ENCODE peak calls at places on chromosomes 4 and X, in six cellular contexts. One of them, this sample, is unnamed.
A peak's percentile ranks its signal among the peaks of the same experiment; 100 is the strongest.

GRCh38 chrX:23854945-23855344 is 52.8 kb downstream of the APOO start:
- DNase-seq in tibial nerve: no peak
- DNase-seq in SK-N-SH: no peak
- DNase-seq in ovary: no peak
- DNase-seq in HepG2: no peak
- DNase-seq in transverse colon: no peak
- DNase-seq in this sample: no peak

GRCh38 chrX:26848511-26848910 is 614.6 kb downstream of the PPP4R3C start:
- DNase-seq in tibial nerve: no peak
- DNase-seq in SK-N-SH: no peak
- DNase-seq in ovary: no peak
- DNase-seq in HepG2: no peak
- DNase-seq in transverse colon: no peak
- DNase-seq in this sample: no peak

GRCh38 chr4:134200811-134201215 is 776 bp downstream of the PABPC4L start:
- DNase-seq in tibial nerve: no peak
- DNase-seq in SK-N-SH: no peak
- DNase-seq in ovary: no peak
- DNase-seq in HepG2: no peak
- DNase-seq in transverse colon: no peak
- DNase-seq in this sample: no peak

GRCh38 chr4:102416765-102417164 is 71.5 kb upstream of the SLC39A8 start:
- DNase-seq in tibial nerve: no peak
- DNase-seq in SK-N-SH: no peak
- DNase-seq in ovary: no peak
- DNase-seq in HepG2: no peak
- DNase-seq in transverse colon: no peak
- DNase-seq in this sample: no peak

GRCh38 chr4:21522296-21522695 is 426.3 kb downstream of the KCNIP4 start:
- DNase-seq in tibial nerve: no peak
- DNase-seq in SK-N-SH: no peak
- DNase-seq in ovary: no peak
- DNase-seq in HepG2: no peak
- DNase-seq in transverse colon: no peak
- DNase-seq in this sample: no peak

GRCh38 chr4:13704020-13704419 is 76.5 kb upstream of the BOD1L1 start:
- DNase-seq in tibial nerve: no peak
- DNase-seq in SK-N-SH: no peak
- DNase-seq in ovary: no peak
- DNase-seq in HepG2: no peak
- DNase-seq in transverse colon: peak; percentile 16
- DNase-seq in this sample: no peak

GRCh38 chrX:123736333-123736921 is 3.6 kb upstream of the THOC2 start:
- DNase-seq in tibial nerve: no peak
- DNase-seq in SK-N-SH: peak; percentile 64
- DNase-seq in ovary: no peak
- DNase-seq in HepG2: no peak
- DNase-seq in transverse colon: no peak
- DNase-seq in this sample: no peak

GRCh38 chr4:110631582-110632505 is 9.0 kb upstream of the PITX2 start:
- DNase-seq in tibial nerve: peak; percentile 45
- DNase-seq in SK-N-SH: peak; percentile 89
- DNase-seq in ovary: no peak
- DNase-seq in HepG2: peak; percentile 54
- DNase-seq in transverse colon: peak; percentile 70
- DNase-seq in this sample: peak; percentile 74

GRCh38 chr4:81827568-81828202 is 356.0 kb upstream of the RASGEF1B start:
- DNase-seq in tibial nerve: no peak
- DNase-seq in SK-N-SH: no peak
- DNase-seq in ovary: no peak
- DNase-seq in HepG2: no peak
- DNase-seq in transverse colon: no peak
- DNase-seq in this sample: no peak

GRCh38 chr4:25792200-25792791 is 70.5 kb downstream of the SEL1L3 start:
- DNase-seq in tibial nerve: no peak
- DNase-seq in SK-N-SH: peak; percentile 50
- DNase-seq in ovary: no peak
- DNase-seq in HepG2: peak; percentile 51
- DNase-seq in transverse colon: peak; percentile 61
- DNase-seq in this sample: peak; percentile 79

GRCh38 chr4:7759221-7759620 is 180.4 kb downstream of the AFAP1 start:
- DNase-seq in tibial nerve: no peak
- DNase-seq in SK-N-SH: no peak
- DNase-seq in ovary: no peak
- DNase-seq in HepG2: no peak
- DNase-seq in transverse colon: no peak
- DNase-seq in this sample: no peak

GRCh38 chrX:3144651-3145050 is 103.4 kb downstream of the ARSF start:
- DNase-seq in tibial nerve: no peak
- DNase-seq in SK-N-SH: no peak
- DNase-seq in ovary: no peak
- DNase-seq in HepG2: no peak
- DNase-seq in transverse colon: no peak
- DNase-seq in this sample: no peak

GRCh38 chr4:52641853-52642563 is 17.1 kb downstream of the USP46 start:
- DNase-seq in tibial nerve: no peak
- DNase-seq in SK-N-SH: no peak
- DNase-seq in ovary: no peak
- DNase-seq in HepG2: no peak
- DNase-seq in transverse colon: no peak
- DNase-seq in this sample: no peak

GRCh38 chr4:40311811-40312346 is 23.3 kb upstream of the CHRNA9 start:
- DNase-seq in tibial nerve: no peak
- DNase-seq in SK-N-SH: no peak
- DNase-seq in ovary: no peak
- DNase-seq in HepG2: no peak
- DNase-seq in transverse colon: no peak
- DNase-seq in this sample: peak; percentile 48

GRCh38 chr4:15162465-15163283 is 160.4 kb downstream of the CPEB2 start:
- DNase-seq in tibial nerve: no peak
- DNase-seq in SK-N-SH: peak; percentile 49
- DNase-seq in ovary: no peak
- DNase-seq in HepG2: peak; percentile 15
- DNase-seq in transverse colon: no peak
- DNase-seq in this sample: no peak

GRCh38 chr4:137267024-137267423 is 265.3 kb downstream of the PCDH18 start:
- DNase-seq in tibial nerve: no peak
- DNase-seq in SK-N-SH: no peak
- DNase-seq in ovary: no peak
- DNase-seq in HepG2: no peak
- DNase-seq in transverse colon: no peak
- DNase-seq in this sample: no peak

GRCh38 chr4:173998471-173999144 is 284.9 kb downstream of the FBXO8 start:
- DNase-seq in tibial nerve: no peak
- DNase-seq in SK-N-SH: no peak
- DNase-seq in ovary: no peak
- DNase-seq in HepG2: no peak
- DNase-seq in transverse colon: no peak
- DNase-seq in this sample: no peak

GRCh38 chrX:8820910-8821527 is 19.8 kb upstream of the FAM9A start:
- DNase-seq in tibial nerve: no peak
- DNase-seq in SK-N-SH: no peak
- DNase-seq in ovary: no peak
- DNase-seq in HepG2: no peak
- DNase-seq in transverse colon: no peak
- DNase-seq in this sample: no peak

GRCh38 chr4:40405194-40405593 is 70.1 kb downstream of the CHRNA9 start:
- DNase-seq in tibial nerve: no peak
- DNase-seq in SK-N-SH: no peak
- DNase-seq in ovary: no peak
- DNase-seq in HepG2: no peak
- DNase-seq in transverse colon: no peak
- DNase-seq in this sample: no peak

GRCh38 chrX:139828037-139828436 is 104.8 kb downstream of the ATP11C start:
- DNase-seq in tibial nerve: no peak
- DNase-seq in SK-N-SH: no peak
- DNase-seq in ovary: no peak
- DNase-seq in HepG2: peak; percentile 1
- DNase-seq in transverse colon: no peak
- DNase-seq in this sample: no peak

GRCh38 chrX:350148-350533 is 31.5 kb upstream of the GTPBP6 start:
- DNase-seq in tibial nerve: no peak
- DNase-seq in SK-N-SH: no peak
- DNase-seq in ovary: no peak
- DNase-seq in HepG2: no peak
- DNase-seq in transverse colon: no peak
- DNase-seq in this sample: no peak

GRCh38 chr4:173051697-173052096 is 116.9 kb upstream of the GALNT7 start:
- DNase-seq in tibial nerve: no peak
- DNase-seq in SK-N-SH: no peak
- DNase-seq in ovary: no peak
- DNase-seq in HepG2: no peak
- DNase-seq in transverse colon: no peak
- DNase-seq in this sample: no peak

GRCh38 chr4:79917246-79917645 is 155.8 kb downstream of the ANTXR2 start:
- DNase-seq in tibial nerve: no peak
- DNase-seq in SK-N-SH: no peak
- DNase-seq in ovary: peak; percentile 22
- DNase-seq in HepG2: peak; percentile 43
- DNase-seq in transverse colon: peak; percentile 22
- DNase-seq in this sample: peak; percentile 31

GRCh38 chr4:23373269-23373668 is 516.6 kb downstream of the PPARGC1A start:
- DNase-seq in tibial nerve: no peak
- DNase-seq in SK-N-SH: no peak
- DNase-seq in ovary: no peak
- DNase-seq in HepG2: no peak
- DNase-seq in transverse colon: peak; percentile 60
- DNase-seq in this sample: peak; percentile 79

GRCh38 chr4:48858130-48858529 is 27.2 kb downstream of the OCIAD1 start:
- DNase-seq in tibial nerve: no peak
- DNase-seq in SK-N-SH: no peak
- DNase-seq in ovary: no peak
- DNase-seq in HepG2: no peak
- DNase-seq in transverse colon: no peak
- DNase-seq in this sample: no peak

GRCh38 chr4:27305246-27305645 is 444.6 kb downstream of the STIM2 start:
- DNase-seq in tibial nerve: no peak
- DNase-seq in SK-N-SH: no peak
- DNase-seq in ovary: no peak
- DNase-seq in HepG2: no peak
- DNase-seq in transverse colon: no peak
- DNase-seq in this sample: no peak

GRCh38 chr4:95204873-95205272 is 343.9 kb downstream of the UNC5C start:
- DNase-seq in tibial nerve: no peak
- DNase-seq in SK-N-SH: no peak
- DNase-seq in ovary: no peak
- DNase-seq in HepG2: peak; percentile 9
- DNase-seq in transverse colon: no peak
- DNase-seq in this sample: no peak

GRCh38 chr4:77697860-77698599 is 92.4 kb downstream of the CXCL13 start:
- DNase-seq in tibial nerve: no peak
- DNase-seq in SK-N-SH: no peak
- DNase-seq in ovary: no peak
- DNase-seq in HepG2: peak; percentile 34
- DNase-seq in transverse colon: peak; percentile 53
- DNase-seq in this sample: peak; percentile 56
- TF ChIP-seq CTCF in tibial nerve: peak; percentile 23
- TF ChIP-seq CTCF in SK-N-SH: peak; percentile 69
- TF ChIP-seq CTCF in ovary: no peak
- TF ChIP-seq CTCF in HepG2: peak; percentile 61
- TF ChIP-seq CTCF in transverse colon: peak; percentile 15
- TF ChIP-seq CTCF in this sample: no peak

DNA sequence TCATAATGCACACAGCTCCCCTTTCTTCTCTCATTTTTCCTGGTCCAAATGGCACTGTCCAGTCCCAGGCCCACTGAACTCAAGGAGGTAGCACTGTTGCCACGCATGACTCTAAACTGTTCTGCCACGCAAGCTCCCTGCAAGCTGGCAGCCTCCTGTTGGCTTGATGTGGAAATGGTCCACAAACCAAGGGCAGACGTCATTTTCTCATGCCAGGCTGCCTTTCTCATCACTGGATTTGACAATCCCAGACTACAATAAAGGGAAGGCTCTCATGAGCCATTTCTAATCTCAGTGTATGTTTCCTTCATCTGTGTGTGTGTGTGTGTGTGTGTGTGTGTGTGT is 22.4 kb downstream of the OTOP1 start:
- DNase-seq in tibial nerve: no peak
- DNase-seq in SK-N-SH: no peak
- DNase-seq in ovary: no peak
- DNase-seq in HepG2: no peak
- DNase-seq in transverse colon: no peak
- DNase-seq in this sample: no peak
- H3K36me3 ChIP-seq in tibial nerve: no peaks in the 10 kb centered on the region
- H3K36me3 ChIP-seq in SK-N-SH: no peaks in the 10 kb centered on the region
- H3K36me3 ChIP-seq in ovary: no peaks in the 10 kb centered on the region
- H3K36me3 ChIP-seq in HepG2: no peaks in the 10 kb centered on the region
- H3K36me3 ChIP-seq in transverse colon: no peaks in the 10 kb centered on the region
- H3K36me3 ChIP-seq in this sample: no peaks in the 10 kb centered on the region

DNA sequence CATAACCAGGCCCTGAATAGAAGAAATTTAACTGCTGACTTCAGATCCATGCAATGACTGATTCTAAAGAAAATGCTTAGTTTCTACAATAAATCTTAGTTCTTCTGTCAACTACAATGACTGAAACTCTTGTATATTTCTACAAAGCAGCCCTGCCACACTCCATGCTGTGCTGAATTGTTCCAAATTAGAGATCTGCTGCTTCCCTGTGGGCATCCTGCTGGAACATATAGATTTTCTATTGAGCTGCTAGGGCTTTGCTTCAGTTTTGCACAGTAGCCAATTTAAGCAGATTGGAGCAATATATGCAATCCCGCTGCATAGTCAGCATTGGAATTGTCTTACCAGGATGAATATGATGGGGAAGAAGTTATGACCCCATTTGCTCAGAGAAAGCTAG is 312.8 kb upstream of the SMIM31 start:
- DNase-seq in tibial nerve: no peak
- DNase-seq in SK-N-SH: no peak
- DNase-seq in ovary: no peak
- DNase-seq in HepG2: no peak
- DNase-seq in transverse colon: no peak
- DNase-seq in this sample: no peak
- TF ChIP-seq EP300 in tibial nerve: no peak
- TF ChIP-seq EP300 in SK-N-SH: no peak
- TF ChIP-seq EP300 in ovary: no peak
- TF ChIP-seq EP300 in HepG2: no peak
- TF ChIP-seq EP300 in transverse colon: no peak
- TF ChIP-seq EP300 in this sample: no peak

DNA sequence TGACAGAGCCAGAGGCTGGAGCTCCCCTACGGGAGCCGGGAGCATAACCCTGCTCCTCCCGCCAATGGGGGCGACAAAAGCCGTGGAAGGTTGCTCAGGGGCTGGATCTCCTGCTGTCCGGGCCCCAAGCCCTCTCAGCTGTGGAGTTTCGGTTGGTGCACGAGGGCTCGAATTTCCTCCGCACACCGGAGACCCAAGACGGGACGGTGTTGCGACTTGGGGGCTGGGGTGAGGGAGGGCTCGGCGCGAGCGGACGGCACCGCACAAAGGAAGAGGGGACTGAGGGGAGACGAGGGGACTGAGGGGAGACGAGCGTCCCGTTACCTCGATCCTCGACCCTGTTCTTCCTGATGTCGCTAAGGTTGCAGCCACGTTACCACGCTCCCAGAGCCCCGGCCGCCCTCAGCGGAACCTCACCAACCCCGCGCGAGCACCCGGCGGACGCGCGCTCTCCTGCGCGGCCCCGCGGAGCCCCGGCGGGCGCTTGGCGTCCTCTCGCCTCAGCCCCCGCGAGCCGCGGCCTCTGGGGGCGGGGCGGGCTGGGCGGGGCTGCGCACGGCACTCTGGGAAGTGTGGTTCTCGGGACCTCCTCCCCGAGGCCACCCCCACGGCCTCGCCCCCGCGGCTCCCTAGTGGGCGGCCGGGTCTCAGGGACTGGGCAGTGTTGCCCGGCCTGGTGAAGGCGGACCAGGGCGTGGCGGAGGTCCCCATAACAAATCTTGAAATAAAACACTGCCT is at the start of gene KLHL8:
- DNase-seq in tibial nerve: peak; percentile 63
- DNase-seq in SK-N-SH: peak; percentile 98
- DNase-seq in ovary: peak; percentile 80
- DNase-seq in HepG2: peak; percentile 75
- DNase-seq in transverse colon: peak; percentile 90
- DNase-seq in this sample: peak; percentile 86
- TF ChIP-seq CTCF in tibial nerve: no peak
- TF ChIP-seq CTCF in SK-N-SH: peak; percentile 31
- TF ChIP-seq CTCF in ovary: no peak
- TF ChIP-seq CTCF in HepG2: peak; percentile 28
- TF ChIP-seq CTCF in transverse colon: no peak
- TF ChIP-seq CTCF in this sample: no peak

This sample was measured in stomach.